ENCODE peak calls at places on chromosome 10, in seven cellular contexts. U is hepatocyte; A is iPS DF 6.9; O is lung; L is stimulated activated CD8-positive, alpha-beta memory T cell treated with anti-CD3 and anti-CD28 coated beads, Interleukin-2, amount 100 ng/mL, for 1 hour; G is effector CD4-positive, alpha-beta T cell; R is DMS79. P is an unnamed sample.

GRCh38 chr10:109861051-109861450 is 62.3 kb downstream of the XPNPEP1 start:
- DNase-seq in U (no peak), A (no peak), O (no peak), L (no peak), G (no peak), R (peak), P (no peak)

GRCh38 chr10:35555962-35556930 is 48.9 kb upstream of the GJD4 start:
- DNase-seq in U (no peak), A (no peak), O (no peak), L (no peak), G (no peak), R (no peak), P (no peak)

GRCh38 chr10:95793401-95794045 is 37.6 kb downstream of the ENTPD1 start:
- DNase-seq in U (no peak), A (no peak), O (no peak), L (no peak), G (no peak), R (no peak), P (no peak)

GRCh38 chr10:4498763-4499251 is 327.2 kb upstream of the AKR1E2 start:
- DNase-seq in U (peak), A (no peak), O (no peak), L (no peak), G (no peak), R (no peak), P (no peak)

GRCh38 chr10:5811387-5811821 is 1.8 kb downstream of the GDI2 start:
- DNase-seq in U (no peak), A (no peak), O (no peak), L (no peak), G (no peak), R (peak), P (no peak)

GRCh38 chr10:57692255-57692980 is 575.3 kb downstream of the IPMK start:
- DNase-seq in U (peak), A (no peak), O (no peak), L (no peak), G (no peak), R (no peak), P (no peak)

GRCh38 chr10:133129151-133129853 is 30.7 kb upstream of the KNDC1 start:
- DNase-seq in U (no peak), A (no peak), O (no peak), L (no peak), G (no peak), R (no peak), P (no peak)

GRCh38 chr10:27207350-27207749 is 33.2 kb downstream of the ACBD5 start:
- DNase-seq in U (no peak), A (no peak), O (no peak), L (no peak), G (no peak), R (no peak), P (no peak)

GRCh38 chr10:21969326-21970287 is 33.9 kb downstream of the DNAJC1 start:
- DNase-seq in U (no peak), A (no peak), O (no peak), L (no peak), G (no peak), R (no peak), P (no peak)

GRCh38 chr10:24255115-24255895 is 46.4 kb downstream of the KIAA1217 start:
- DNase-seq in U (peak), A (peak), O (no peak), L (no peak), G (no peak), R (no peak), P (no peak)

GRCh38 chr10:106106114-106106513 is 1058.4 kb downstream of the SORCS1 start:
- DNase-seq in U (peak), A (no peak), O (no peak), L (no peak), G (no peak), R (no peak), P (no peak)

GRCh38 chr10:72638586-72639440 is 12.9 kb upstream of the MICU1 start:
- DNase-seq in U (peak), A (no peak), O (no peak), L (no peak), G (no peak), R (no peak), P (no peak)

GRCh38 chr10:88851706-88852105 is at the start of gene ANKRD22:
- DNase-seq in U (peak), A (no peak), O (peak), L (no peak), G (no peak), R (no peak), P (no peak)

GRCh38 chr10:97574374-97575100 is 2.0 kb downstream of the ANKRD2 start:
- DNase-seq in U (peak), A (no peak), O (peak), L (no peak), G (no peak), R (peak), P (no peak)

GRCh38 chr10:116183733-116184447 is 89.1 kb downstream of the GFRA1 start:
- DNase-seq in U (peak), A (no peak), O (no peak), L (no peak), G (no peak), R (no peak), P (no peak)

GRCh38 chr10:4255751-4256150 is 470.7 kb upstream of the KLF6 start:
- DNase-seq in U (no peak), A (no peak), O (no peak), L (no peak), G (no peak), R (no peak), P (no peak)

GRCh38 chr10:6778992-6779701 is 199.1 kb upstream of the PRKCQ start:
- DNase-seq in U (peak), A (no peak), O (peak), L (no peak), G (no peak), R (no peak), P (peak)